ENCODE peak calls at places on chromosomes 4 and X, in seven cellular contexts. One of them, this sample, is unnamed.

GRCh38 chr4:187179086-187180070 is 455.7 kb upstream of the FAT1 start:
- DNase-seq in mesendoderm: peak
- DNase-seq in activated T-cell treated with anti-CD3 and anti-CD28 coated beads, Interleukin-2, amount 50 U/mL, for 1 hour: no peak
- DNase-seq in small intestine: no peak
- DNase-seq in left lobe of liver: no peak
- DNase-seq in fibroblast of villous mesenchyme: no peak
- DNase-seq in cardiac fibroblast: no peak
- DNase-seq in this sample: no peak

GRCh38 chrX:46649421-46650260 is 76.1 kb downstream of the CHST7 start:
- DNase-seq in cardiac fibroblast: peak
- DNase-seq in activated T-cell treated with anti-CD3 and anti-CD28 coated beads, Interleukin-2, amount 50 U/mL, for 1 hour: no peak
- DNase-seq in mesendoderm: peak
- DNase-seq in small intestine: no peak
- DNase-seq in fibroblast of villous mesenchyme: peak
- DNase-seq in left lobe of liver: no peak
- DNase-seq in this sample: no peak

GRCh38 chrX:17824980-17825379 is 36.1 kb downstream of the RAI2 start:
- DNase-seq in activated T-cell treated with anti-CD3 and anti-CD28 coated beads, Interleukin-2, amount 50 U/mL, for 1 hour: no peak
- DNase-seq in left lobe of liver: no peak
- DNase-seq in fibroblast of villous mesenchyme: no peak
- DNase-seq in small intestine: no peak
- DNase-seq in mesendoderm: no peak
- DNase-seq in cardiac fibroblast: no peak
- DNase-seq in this sample: no peak

GRCh38 chrX:154719132-154719675 is 31.7 kb downstream of the GAB3 start:
- DNase-seq in activated T-cell treated with anti-CD3 and anti-CD28 coated beads, Interleukin-2, amount 50 U/mL, for 1 hour: no peak
- DNase-seq in small intestine: peak
- DNase-seq in fibroblast of villous mesenchyme: peak
- DNase-seq in cardiac fibroblast: peak
- DNase-seq in mesendoderm: no peak
- DNase-seq in left lobe of liver: no peak
- DNase-seq in this sample: peak

GRCh38 chrX:12891915-12892506 is 14.4 kb upstream of the TLR8 start:
- DNase-seq in mesendoderm: no peak
- DNase-seq in activated T-cell treated with anti-CD3 and anti-CD28 coated beads, Interleukin-2, amount 50 U/mL, for 1 hour: no peak
- DNase-seq in left lobe of liver: no peak
- DNase-seq in cardiac fibroblast: no peak
- DNase-seq in small intestine: no peak
- DNase-seq in fibroblast of villous mesenchyme: no peak
- DNase-seq in this sample: no peak

GRCh38 chr4:147842573-147842972 is 110.7 kb downstream of the ARHGAP10 start:
- DNase-seq in cardiac fibroblast: peak
- DNase-seq in activated T-cell treated with anti-CD3 and anti-CD28 coated beads, Interleukin-2, amount 50 U/mL, for 1 hour: no peak
- DNase-seq in left lobe of liver: no peak
- DNase-seq in small intestine: no peak
- DNase-seq in mesendoderm: no peak
- DNase-seq in fibroblast of villous mesenchyme: peak
- DNase-seq in this sample: no peak

GRCh38 chr4:36198861-36199260 is 45.5 kb downstream of the ARAP2 start:
- DNase-seq in small intestine: no peak
- DNase-seq in mesendoderm: no peak
- DNase-seq in fibroblast of villous mesenchyme: no peak
- DNase-seq in activated T-cell treated with anti-CD3 and anti-CD28 coated beads, Interleukin-2, amount 50 U/mL, for 1 hour: no peak
- DNase-seq in left lobe of liver: no peak
- DNase-seq in cardiac fibroblast: no peak
- DNase-seq in this sample: no peak

GRCh38 chrX:84187501-84188319 is at the start of gene RPS6KA6:
- DNase-seq in activated T-cell treated with anti-CD3 and anti-CD28 coated beads, Interleukin-2, amount 50 U/mL, for 1 hour: peak
- DNase-seq in left lobe of liver: no peak
- DNase-seq in mesendoderm: peak
- DNase-seq in fibroblast of villous mesenchyme: peak
- DNase-seq in cardiac fibroblast: peak
- DNase-seq in small intestine: peak
- DNase-seq in this sample: peak

GRCh38 chr4:44479731-44480130 is 31.1 kb upstream of the KCTD8 start:
- DNase-seq in small intestine: no peak
- DNase-seq in left lobe of liver: no peak
- DNase-seq in mesendoderm: no peak
- DNase-seq in fibroblast of villous mesenchyme: no peak
- DNase-seq in cardiac fibroblast: no peak
- DNase-seq in activated T-cell treated with anti-CD3 and anti-CD28 coated beads, Interleukin-2, amount 50 U/mL, for 1 hour: no peak
- DNase-seq in this sample: no peak

GRCh38 chrX:68462653-68463052 is 29.4 kb upstream of the OPHN1 start:
- DNase-seq in cardiac fibroblast: peak
- DNase-seq in small intestine: peak
- DNase-seq in activated T-cell treated with anti-CD3 and anti-CD28 coated beads, Interleukin-2, amount 50 U/mL, for 1 hour: no peak
- DNase-seq in left lobe of liver: no peak
- DNase-seq in mesendoderm: peak
- DNase-seq in fibroblast of villous mesenchyme: peak
- DNase-seq in this sample: no peak

GRCh38 chr4:139300431-139301142 is 718 bp upstream of the NAA15 start:
- DNase-seq in activated T-cell treated with anti-CD3 and anti-CD28 coated beads, Interleukin-2, amount 50 U/mL, for 1 hour: no peak
- DNase-seq in cardiac fibroblast: peak
- DNase-seq in left lobe of liver: no peak
- DNase-seq in fibroblast of villous mesenchyme: peak
- DNase-seq in mesendoderm: peak
- DNase-seq in small intestine: peak
- DNase-seq in this sample: peak

GRCh38 chrX:341541-342101 is 23.0 kb upstream of the GTPBP6 start:
- DNase-seq in activated T-cell treated with anti-CD3 and anti-CD28 coated beads, Interleukin-2, amount 50 U/mL, for 1 hour: no peak
- DNase-seq in small intestine: no peak
- DNase-seq in mesendoderm: no peak
- DNase-seq in left lobe of liver: no peak
- DNase-seq in cardiac fibroblast: no peak
- DNase-seq in fibroblast of villous mesenchyme: no peak
- DNase-seq in this sample: no peak

GRCh38 chrX:150564838-150565237 is 3.6 kb upstream of the MTM1 start:
- DNase-seq in fibroblast of villous mesenchyme: no peak
- DNase-seq in cardiac fibroblast: no peak
- DNase-seq in activated T-cell treated with anti-CD3 and anti-CD28 coated beads, Interleukin-2, amount 50 U/mL, for 1 hour: no peak
- DNase-seq in left lobe of liver: no peak
- DNase-seq in mesendoderm: no peak
- DNase-seq in small intestine: no peak
- DNase-seq in this sample: no peak

GRCh38 chr4:31081375-31081774 is 361.2 kb downstream of the PCDH7 start:
- DNase-seq in cardiac fibroblast: peak
- DNase-seq in small intestine: no peak
- DNase-seq in mesendoderm: no peak
- DNase-seq in activated T-cell treated with anti-CD3 and anti-CD28 coated beads, Interleukin-2, amount 50 U/mL, for 1 hour: no peak
- DNase-seq in left lobe of liver: no peak
- DNase-seq in fibroblast of villous mesenchyme: peak
- DNase-seq in this sample: no peak

GRCh38 chrX:43633757-43634156 is 22.3 kb upstream of the MAOA start:
- DNase-seq in mesendoderm: no peak
- DNase-seq in activated T-cell treated with anti-CD3 and anti-CD28 coated beads, Interleukin-2, amount 50 U/mL, for 1 hour: no peak
- DNase-seq in cardiac fibroblast: no peak
- DNase-seq in small intestine: no peak
- DNase-seq in left lobe of liver: no peak
- DNase-seq in fibroblast of villous mesenchyme: no peak
- DNase-seq in this sample: no peak

This sample was measured in NCI-H226.